ENCODE peak calls at places on chromosomes 4 and X, in nine cellular contexts. D is natural killer cell treated with Interleukin-12 subunit alpha and Interleukin-12 subunit beta and Interleukin-15 and Interleukin-18, amount 100 ng/mL, for 72 hours; S is stomach; X is stimulated activated CD8-positive, alpha-beta memory T cell treated with anti-CD3 and anti-CD28 coated beads, Interleukin-12 subunit alpha, Interleukin-12 subunit beta, amount 100 ng/mL, for 4 hours; Y is GM23338; I is ACHN; C is occipital lobe; L is breast epithelium; P is tibial artery. M is an unnamed sample.
A peak's percentile ranks its signal among the peaks of the same experiment; 100 is the strongest.

GRCh38 chr4:26161030-26161824 is 159.6 kb upstream of the RBPJ start:
- DNase-seq in D (no peak), S (no peak), X (no peak), Y (peak; percentile 59), I (no peak), C (no peak), L (no peak), P (no peak), M (no peak)

GRCh38 chr4:19776021-19776459 is 475.7 kb upstream of the SLIT2 start:
- DNase-seq in D (no peak), S (no peak), X (no peak), Y (no peak), I (peak; percentile 96), C (no peak), L (no peak), P (no peak), M (no peak)

GRCh38 chr4:8029689-8030088 is 90.0 kb upstream of the AFAP1 start:
- DNase-seq in D (no peak), S (no peak), X (no peak), Y (no peak), I (peak; percentile 6), C (no peak), L (no peak), P (no peak), M (no peak)

GRCh38 chrX:13250831-13251612 is 68.8 kb downstream of the ATXN3L start:
- DNase-seq in D (no peak), S (no peak), X (no peak), Y (no peak), I (no peak), C (no peak), L (no peak), P (peak; percentile 61), M (no peak)

GRCh38 chrX:42954880-42955279 is 176.9 kb upstream of the PPP1R2C start:
- DNase-seq in D (no peak), S (no peak), X (no peak), Y (no peak), I (no peak), C (no peak), L (no peak), P (no peak), M (no peak)

GRCh38 chr4:186770446-186771175 is 47.0 kb upstream of the FAT1 start:
- DNase-seq in D (no peak), S (no peak), X (no peak), Y (no peak), I (peak; percentile 61), C (no peak), L (no peak), P (no peak), M (no peak)

GRCh38 chr4:98117363-98117762 is 25.9 kb downstream of the STPG2 start:
- DNase-seq in D (no peak), S (no peak), X (no peak), Y (no peak), I (no peak), C (no peak), L (no peak), P (no peak), M (no peak)

GRCh38 chrX:103107836-103108235 is 14.9 kb upstream of the NXF3 start:
- DNase-seq in D (no peak), S (no peak), X (no peak), Y (no peak), I (no peak), C (no peak), L (no peak), P (no peak), M (no peak)

GRCh38 chrX:150771116-150771515 is 77.9 kb downstream of the MTMR1 start:
- DNase-seq in D (no peak), S (no peak), X (no peak), Y (no peak), I (no peak), C (no peak), L (no peak), P (no peak), M (no peak)

GRCh38 chr4:182698212-182698611 is 219.0 kb downstream of the DCTD start:
- DNase-seq in D (no peak), S (no peak), X (no peak), Y (no peak), I (no peak), C (no peak), L (no peak), P (no peak), M (no peak)

GRCh38 chr4:44916406-44916805 is 190.1 kb upstream of the GNPDA2 start:
- DNase-seq in D (no peak), S (no peak), X (no peak), Y (no peak), I (peak; percentile 61), C (no peak), L (no peak), P (no peak), M (no peak)

M was measured in GM12892.